ENCODE peak calls at places on chromosomes 12 and 14, in six cellular contexts. One of them, this sample, is unnamed. For H3K4me1 and H3K36me3, the result is how much of the 10 kb centered on the place peaks cover.

GRCh38 chr12:56337753-56338221 is 897 bp upstream of the IL23A start:
- DNase-seq in H1: no peak
- DNase-seq in HepG2: no peak
- DNase-seq in HCT116: no peak
- DNase-seq in K562: no peak
- DNase-seq in GM12878: no peak
- DNase-seq in this sample: no peak

GRCh38 chr12:124633269-124633953 is 66.0 kb upstream of the NCOR2 start:
- DNase-seq in H1: no peak
- DNase-seq in HepG2: no peak
- DNase-seq in HCT116: peak
- DNase-seq in K562: peak
- DNase-seq in GM12878: no peak
- DNase-seq in this sample: no peak

GRCh38 chr12:6538420-6539275 is 4.3 kb downstream of the GAPDH start:
- DNase-seq in H1: no peak
- DNase-seq in HepG2: peak
- DNase-seq in HCT116: no peak
- DNase-seq in K562: peak
- DNase-seq in GM12878: no peak
- DNase-seq in this sample: no peak

GRCh38 chr14:57087841-57088240 is 180.9 kb downstream of the EXOC5 start:
- DNase-seq in H1: no peak
- DNase-seq in HepG2: no peak
- DNase-seq in HCT116: no peak
- DNase-seq in K562: no peak
- DNase-seq in GM12878: no peak
- DNase-seq in this sample: no peak

GRCh38 chr14:88499225-88499624 is 55.6 kb downstream of the PTPN21 start:
- DNase-seq in H1: no peak
- DNase-seq in HepG2: no peak
- DNase-seq in HCT116: no peak
- DNase-seq in K562: no peak
- DNase-seq in GM12878: no peak
- DNase-seq in this sample: no peak

GRCh38 chr14:26281280-26281998 is 316.4 kb downstream of the NOVA1 start:
- DNase-seq in H1: no peak
- DNase-seq in HepG2: peak
- DNase-seq in HCT116: no peak
- DNase-seq in K562: peak
- DNase-seq in GM12878: no peak
- DNase-seq in this sample: no peak

GRCh38 chr12:124917135-124917840 is 2.8 kb upstream of the UBC start:
- DNase-seq in H1: peak
- DNase-seq in HepG2: peak
- DNase-seq in HCT116: peak
- DNase-seq in K562: peak
- DNase-seq in GM12878: peak
- DNase-seq in this sample: peak

GRCh38 chr14:103806805-103807204 is 40.6 kb downstream of the PPP1R13B start:
- DNase-seq in H1: no peak
- DNase-seq in HepG2: no peak
- DNase-seq in HCT116: no peak
- DNase-seq in K562: no peak
- DNase-seq in GM12878: peak
- DNase-seq in this sample: no peak

GRCh38 chr14:91365552-91365951 is 52.1 kb downstream of the CCDC88C start:
- DNase-seq in H1: no peak
- DNase-seq in HepG2: no peak
- DNase-seq in HCT116: no peak
- DNase-seq in K562: no peak
- DNase-seq in GM12878: no peak
- DNase-seq in this sample: no peak

GRCh38 chr14:69046468-69046867 is 67.4 kb upstream of the ACTN1 start:
- DNase-seq in H1: no peak
- DNase-seq in HepG2: no peak
- DNase-seq in HCT116: no peak
- DNase-seq in K562: no peak
- DNase-seq in GM12878: no peak
- DNase-seq in this sample: no peak

GRCh38 chr14:69044965-69045555 is 66.0 kb upstream of the ACTN1 start:
- DNase-seq in H1: no peak
- DNase-seq in HepG2: no peak
- DNase-seq in HCT116: no peak
- DNase-seq in K562: no peak
- DNase-seq in GM12878: no peak
- DNase-seq in this sample: no peak

GRCh38 chr14:69047255-69047654 is 68.2 kb upstream of the ACTN1 start:
- DNase-seq in H1: no peak
- DNase-seq in HepG2: no peak
- DNase-seq in HCT116: no peak
- DNase-seq in K562: no peak
- DNase-seq in GM12878: no peak
- DNase-seq in this sample: no peak

GRCh38 chr14:69044296-69044695 is 65.2 kb upstream of the ACTN1 start:
- DNase-seq in H1: no peak
- DNase-seq in HepG2: no peak
- DNase-seq in HCT116: no peak
- DNase-seq in K562: no peak
- DNase-seq in GM12878: no peak
- DNase-seq in this sample: no peak

GRCh38 chr14:69045857-69046351 is 66.8 kb upstream of the ACTN1 start:
- DNase-seq in H1: no peak
- DNase-seq in HepG2: no peak
- DNase-seq in HCT116: no peak
- DNase-seq in K562: no peak
- DNase-seq in GM12878: no peak
- DNase-seq in this sample: no peak
- H3K4me1 ChIP-seq in H1: under half
- H3K4me1 ChIP-seq in HepG2: under half
- H3K4me1 ChIP-seq in HCT116: under half
- H3K4me1 ChIP-seq in K562: under half
- H3K4me1 ChIP-seq in GM12878: under half
- H3K4me1 ChIP-seq in this sample: under half

GRCh38 chr12:53197011-53197640 is 9.9 kb downstream of the ITGB7 start:
- DNase-seq in H1: no peak
- DNase-seq in HepG2: no peak
- DNase-seq in HCT116: no peak
- DNase-seq in K562: no peak
- DNase-seq in GM12878: no peak
- DNase-seq in this sample: no peak
- H3K36me3 ChIP-seq in H1: under half
- H3K36me3 ChIP-seq in HepG2: under half
- H3K36me3 ChIP-seq in HCT116: under half
- H3K36me3 ChIP-seq in K562: under half
- H3K36me3 ChIP-seq in GM12878: under half
- H3K36me3 ChIP-seq in this sample: under half

GRCh38 chr12:64794305-64794704 is 30.1 kb upstream of the TBC1D30 start:
- DNase-seq in H1: no peak
- DNase-seq in HepG2: no peak
- DNase-seq in HCT116: no peak
- DNase-seq in K562: no peak
- DNase-seq in GM12878: no peak
- DNase-seq in this sample: no peak

GRCh38 chr12:64793610-64794009 is 30.8 kb upstream of the TBC1D30 start:
- DNase-seq in H1: no peak
- DNase-seq in HepG2: no peak
- DNase-seq in HCT116: no peak
- DNase-seq in K562: no peak
- DNase-seq in GM12878: no peak
- DNase-seq in this sample: no peak

GRCh38 chr12:64798165-64798564 is 26.3 kb upstream of the TBC1D30 start:
- DNase-seq in H1: no peak
- DNase-seq in HepG2: no peak
- DNase-seq in HCT116: no peak
- DNase-seq in K562: no peak
- DNase-seq in GM12878: no peak
- DNase-seq in this sample: no peak

GRCh38 chr12:64797156-64797555 is 27.3 kb upstream of the TBC1D30 start:
- DNase-seq in H1: no peak
- DNase-seq in HepG2: peak
- DNase-seq in HCT116: no peak
- DNase-seq in K562: no peak
- DNase-seq in GM12878: no peak
- DNase-seq in this sample: no peak

GRCh38 chr12:64796205-64796845 is 28.1 kb upstream of the TBC1D30 start:
- DNase-seq in H1: peak
- DNase-seq in HepG2: peak
- DNase-seq in HCT116: peak
- DNase-seq in K562: peak
- DNase-seq in GM12878: no peak
- DNase-seq in this sample: peak
- TF ChIP-seq ZNF274 in H1: no peak
- TF ChIP-seq ZNF274 in HepG2: no peak
- TF ChIP-seq ZNF274 in HCT116: no peak
- TF ChIP-seq ZNF274 in K562: no peak
- TF ChIP-seq ZNF274 in GM12878: no peak
- TF ChIP-seq ZNF274 in this sample: no peak

DNA sequence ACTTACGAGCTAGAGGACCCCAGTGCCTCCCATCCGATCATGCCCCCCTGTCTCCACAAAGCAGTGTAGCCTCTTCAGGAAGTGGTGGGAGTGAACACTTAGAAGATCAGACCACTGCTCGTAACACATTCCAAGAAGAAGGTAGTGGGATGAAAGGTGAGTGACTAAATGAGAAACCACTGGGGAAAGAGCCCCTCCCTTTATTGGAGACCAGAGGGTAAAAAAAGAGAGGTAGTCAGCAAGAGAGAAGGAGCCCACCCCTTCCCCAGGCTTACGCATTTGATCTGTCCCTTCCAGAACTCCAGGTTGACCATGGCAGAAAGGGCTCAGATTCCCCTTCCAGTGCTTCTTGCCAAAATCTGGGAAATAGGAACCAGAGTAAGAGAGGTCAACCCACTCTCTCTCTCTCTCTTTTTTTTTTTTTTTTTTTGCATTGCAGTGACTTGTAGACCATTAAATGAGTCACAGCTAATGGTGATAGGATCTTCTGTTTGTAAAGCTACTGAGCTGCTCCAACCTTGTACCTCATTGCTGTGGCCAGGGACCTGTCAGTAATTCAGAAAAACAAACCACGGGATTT is 165.4 kb downstream of the GCH1 start:
- DNase-seq in H1: no peak
- DNase-seq in HepG2: no peak
- DNase-seq in HCT116: no peak
- DNase-seq in K562: peak
- DNase-seq in GM12878: no peak
- DNase-seq in this sample: no peak
- H3K4me1 ChIP-seq in H1: under half
- H3K4me1 ChIP-seq in HepG2: under half
- H3K4me1 ChIP-seq in HCT116: under half
- H3K4me1 ChIP-seq in K562: under half
- H3K4me1 ChIP-seq in GM12878: under half
- H3K4me1 ChIP-seq in this sample: under half

DNA sequence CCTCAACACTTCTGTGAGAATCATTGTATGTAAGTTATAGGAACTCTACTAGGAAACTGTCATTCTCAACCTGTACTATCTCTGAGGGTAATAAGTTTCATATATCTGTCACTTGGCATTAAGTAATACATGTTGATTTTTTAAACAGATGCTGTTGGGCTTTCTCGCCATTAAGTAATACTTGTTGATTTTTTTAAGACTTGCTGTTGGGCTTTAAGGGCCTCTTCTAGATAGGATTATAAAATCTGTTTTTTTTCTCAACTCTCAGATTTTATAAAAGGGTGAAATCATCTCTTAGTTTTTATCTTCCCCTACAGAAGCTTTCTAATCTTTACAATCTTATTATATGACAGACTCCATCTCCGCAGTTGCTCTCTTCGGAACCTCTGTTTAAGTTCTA is 5.6 kb downstream of the WASHC4 start:
- DNase-seq in H1: no peak
- DNase-seq in HepG2: no peak
- DNase-seq in HCT116: no peak
- DNase-seq in K562: no peak
- DNase-seq in GM12878: no peak
- DNase-seq in this sample: no peak
- H3K36me3 ChIP-seq in H1: under half
- H3K36me3 ChIP-seq in HepG2: half or more
- H3K36me3 ChIP-seq in HCT116: under half
- H3K36me3 ChIP-seq in K562: half or more
- H3K36me3 ChIP-seq in GM12878: under half
- H3K36me3 ChIP-seq in this sample: half or more

GRCh38 chr14:31921741-31922140 is 155.4 kb upstream of the ARHGAP5 start:
- DNase-seq in H1: no peak
- DNase-seq in HepG2: no peak
- DNase-seq in HCT116: no peak
- DNase-seq in K562: no peak
- DNase-seq in GM12878: no peak
- DNase-seq in this sample: no peak
- TF ChIP-seq ZNF274 in H1: no peak
- TF ChIP-seq ZNF274 in HepG2: no peak
- TF ChIP-seq ZNF274 in HCT116: no peak
- TF ChIP-seq ZNF274 in K562: no peak
- TF ChIP-seq ZNF274 in GM12878: no peak
- TF ChIP-seq ZNF274 in this sample: no peak